ENCODE peak calls at places on chromosomes 6 and 20, in five cellular contexts. One of them, this sample, is unnamed.

GRCh38 chr20:24933266-24933908 is 15.7 kb upstream of the CST7 start:
- DNase-seq in activated CD4-positive, alpha-beta T cell treated with anti-CD3 and anti-CD28 coated beads, Interleukin-2, amount 10 ng/mL, durations not matched to agents 24 days and 14 days: no peak
- DNase-seq in SHP77 treated with DMSO at 0.1 percent for 48 hours: no peak
- DNase-seq in aorta: no peak
- DNase-seq in adrenal gland: no peak
- DNase-seq in this sample: no peak

GRCh38 chr6:4958624-4959023 is 45.2 kb downstream of the RPP40 start:
- DNase-seq in activated CD4-positive, alpha-beta T cell treated with anti-CD3 and anti-CD28 coated beads, Interleukin-2, amount 10 ng/mL, durations not matched to agents 24 days and 14 days: no peak
- DNase-seq in SHP77 treated with DMSO at 0.1 percent for 48 hours: no peak
- DNase-seq in aorta: no peak
- DNase-seq in adrenal gland: no peak
- DNase-seq in this sample: no peak

GRCh38 chr6:121890307-121890910 is 455.0 kb downstream of the GJA1 start:
- DNase-seq in activated CD4-positive, alpha-beta T cell treated with anti-CD3 and anti-CD28 coated beads, Interleukin-2, amount 10 ng/mL, durations not matched to agents 24 days and 14 days: no peak
- DNase-seq in SHP77 treated with DMSO at 0.1 percent for 48 hours: no peak
- DNase-seq in aorta: no peak
- DNase-seq in adrenal gland: no peak
- DNase-seq in this sample: no peak

GRCh38 chr20:46027245-46027853 is 1.7 kb upstream of the SLC12A5 start:
- DNase-seq in activated CD4-positive, alpha-beta T cell treated with anti-CD3 and anti-CD28 coated beads, Interleukin-2, amount 10 ng/mL, durations not matched to agents 24 days and 14 days: peak; percentile 83
- DNase-seq in SHP77 treated with DMSO at 0.1 percent for 48 hours: no peak
- DNase-seq in aorta: no peak
- DNase-seq in adrenal gland: peak; percentile 72
- DNase-seq in this sample: peak; percentile 29

GRCh38 chr6:108203189-108204119 is 37.6 kb downstream of the NR2E1 start:
- DNase-seq in activated CD4-positive, alpha-beta T cell treated with anti-CD3 and anti-CD28 coated beads, Interleukin-2, amount 10 ng/mL, durations not matched to agents 24 days and 14 days: no peak
- DNase-seq in SHP77 treated with DMSO at 0.1 percent for 48 hours: no peak
- DNase-seq in aorta: no peak
- DNase-seq in adrenal gland: no peak
- DNase-seq in this sample: no peak

GRCh38 chr6:124968401-124968800 is 6.2 kb downstream of the RNF217 start:
- DNase-seq in activated CD4-positive, alpha-beta T cell treated with anti-CD3 and anti-CD28 coated beads, Interleukin-2, amount 10 ng/mL, durations not matched to agents 24 days and 14 days: no peak
- DNase-seq in SHP77 treated with DMSO at 0.1 percent for 48 hours: no peak
- DNase-seq in aorta: no peak
- DNase-seq in adrenal gland: no peak
- DNase-seq in this sample: no peak

GRCh38 chr20:21280496-21281016 is 22.6 kb upstream of the XRN2 start:
- DNase-seq in activated CD4-positive, alpha-beta T cell treated with anti-CD3 and anti-CD28 coated beads, Interleukin-2, amount 10 ng/mL, durations not matched to agents 24 days and 14 days: no peak
- DNase-seq in SHP77 treated with DMSO at 0.1 percent for 48 hours: no peak
- DNase-seq in aorta: no peak
- DNase-seq in adrenal gland: no peak
- DNase-seq in this sample: no peak

GRCh38 chr20:25238319-25239037 is 9.4 kb upstream of the PYGB start:
- DNase-seq in activated CD4-positive, alpha-beta T cell treated with anti-CD3 and anti-CD28 coated beads, Interleukin-2, amount 10 ng/mL, durations not matched to agents 24 days and 14 days: no peak
- DNase-seq in SHP77 treated with DMSO at 0.1 percent for 48 hours: no peak
- DNase-seq in aorta: no peak
- DNase-seq in adrenal gland: no peak
- DNase-seq in this sample: no peak

GRCh38 chr6:43774776-43775583 is 5.0 kb downstream of the VEGFA start:
- DNase-seq in activated CD4-positive, alpha-beta T cell treated with anti-CD3 and anti-CD28 coated beads, Interleukin-2, amount 10 ng/mL, durations not matched to agents 24 days and 14 days: peak; percentile 88
- DNase-seq in SHP77 treated with DMSO at 0.1 percent for 48 hours: no peak
- DNase-seq in aorta: peak; percentile 87
- DNase-seq in adrenal gland: peak; percentile 84
- DNase-seq in this sample: no peak

GRCh38 chr20:34084227-34084923 is 27.7 kb downstream of the EIF2S2 start:
- DNase-seq in activated CD4-positive, alpha-beta T cell treated with anti-CD3 and anti-CD28 coated beads, Interleukin-2, amount 10 ng/mL, durations not matched to agents 24 days and 14 days: no peak
- DNase-seq in SHP77 treated with DMSO at 0.1 percent for 48 hours: no peak
- DNase-seq in aorta: no peak
- DNase-seq in adrenal gland: no peak
- DNase-seq in this sample: no peak

GRCh38 chr6:35385457-35386202 is 43.3 kb downstream of the PPARD start:
- DNase-seq in activated CD4-positive, alpha-beta T cell treated with anti-CD3 and anti-CD28 coated beads, Interleukin-2, amount 10 ng/mL, durations not matched to agents 24 days and 14 days: no peak
- DNase-seq in SHP77 treated with DMSO at 0.1 percent for 48 hours: no peak
- DNase-seq in aorta: no peak
- DNase-seq in adrenal gland: no peak
- DNase-seq in this sample: no peak

GRCh38 chr20:10469599-10469998 is 34.5 kb downstream of the SLX4IP start:
- DNase-seq in activated CD4-positive, alpha-beta T cell treated with anti-CD3 and anti-CD28 coated beads, Interleukin-2, amount 10 ng/mL, durations not matched to agents 24 days and 14 days: peak; percentile 74
- DNase-seq in SHP77 treated with DMSO at 0.1 percent for 48 hours: peak; percentile 86
- DNase-seq in aorta: no peak
- DNase-seq in adrenal gland: peak; percentile 48
- DNase-seq in this sample: peak; percentile 81